ENCODE peak calls at places on chromosomes 13 and 19, in nine cellular contexts. J is NCI-H2171 treated with DMSO at 0.1 percent for 48 hours; T is CD4-positive, alpha-beta T cell; D is COR-L47; B is amniotic epithelial cell; N is stimulated activated CD8-positive, alpha-beta memory T cell treated with anti-CD3 and anti-CD28 coated beads, Interleukin-15, amount 100 ng/mL, for 24 hours; K is neural crest cell; A is anterior cingulate cortex; L is nucleus accumbens. Y is an unnamed sample.

GRCh38 chr19:56333506-56333905 is 18.9 kb upstream of the ZSCAN5A start:
- DNase-seq in A (no peak), T (peak), N (no peak), B (peak), L (no peak), K (peak), J (peak), D (peak), Y (peak)

GRCh38 chr13:42852102-42852501 is 70.7 kb downstream of the FAM216B start:
- DNase-seq in D (no peak), T (no peak), K (no peak), A (no peak), B (no peak), N (no peak), L (no peak), J (no peak), Y (no peak)

GRCh38 chr19:38841180-38841766 is 8.5 kb downstream of the HNRNPL start:
- DNase-seq in N (no peak), T (no peak), A (no peak), D (no peak), L (no peak), B (no peak), J (no peak), K (no peak), Y (no peak)

GRCh38 chr19:44847144-44848035 is 1.3 kb downstream of the NECTIN2 start:
- DNase-seq in D (peak), N (no peak), T (no peak), A (peak), B (peak), L (no peak), K (peak), J (no peak), Y (no peak)

GRCh38 chr19:35154535-35155406 is at the start of gene FXYD5:
- DNase-seq in B (peak), N (peak), L (no peak), A (no peak), K (no peak), D (no peak), T (peak), J (peak), Y (peak)

GRCh38 chr13:78606471-78607408 is 3.4 kb upstream of the POU4F1 start:
- DNase-seq in B (no peak), J (peak), L (no peak), D (peak), N (no peak), T (no peak), A (no peak), K (no peak), Y (no peak)

GRCh38 chr19:1929051-1929742 is 11.8 kb upstream of the CSNK1G2 start:
- DNase-seq in T (peak), B (peak), A (peak), J (peak), D (peak), N (peak), K (peak), L (peak), Y (peak)

GRCh38 chr13:64417609-64418008 is 2812.5 kb downstream of the PCDH9 start:
- DNase-seq in L (no peak), K (no peak), A (no peak), J (no peak), B (no peak), N (no peak), D (no peak), T (no peak), Y (no peak)

Y was measured in T follicular helper cell.